ENCODE peak calls at places on chromosomes 5 and 9, in eight cellular contexts. E is fibroblast of lung; F is CD4-positive, alpha-beta T cell; X is lower lobe of right lung; D is astrocyte of the spinal cord; R is sigmoid colon; H is hepatocyte; B is kidney epithelial cell. Z is an unnamed sample.

GRCh38 chr5:134586866-134587524 is 45.6 kb downstream of the SAR1B start:
- DNase-seq in F (peak; percentile 79), H (peak; percentile 89), B (no peak), R (peak; percentile 87), E (peak; percentile 68), D (peak; percentile 70), X (peak; percentile 88), Z (peak; percentile 88)

GRCh38 chr5:96796434-96796833 is 11.3 kb downstream of the ERAP1 start:
- DNase-seq in X (no peak), H (no peak), E (no peak), B (no peak), D (no peak), R (no peak), F (no peak), Z (no peak)

GRCh38 chr5:143986567-143987242 is 174.7 kb downstream of the HMHB1 start:
- DNase-seq in F (no peak), D (peak; percentile 73), H (peak; percentile 17), X (no peak), E (peak; percentile 94), R (no peak), B (no peak), Z (no peak)

GRCh38 chr9:125999504-125999881 is 252.3 kb downstream of the PBX3 start:
- DNase-seq in H (no peak), X (no peak), R (no peak), E (no peak), D (no peak), F (no peak), B (no peak), Z (no peak)

GRCh38 chr5:135874461-135874860 is 21.2 kb downstream of the IL9 start:
- DNase-seq in E (no peak), D (no peak), H (no peak), X (no peak), B (no peak), R (no peak), F (no peak), Z (no peak)

GRCh38 chr9:113223963-113224362 is 2.6 kb downstream of the SLC31A1 start:
- DNase-seq in F (no peak), X (no peak), B (no peak), H (no peak), R (no peak), E (peak; percentile 63), D (peak; percentile 27), Z (no peak)

GRCh38 chr5:150492621-150493020 is 15.3 kb upstream of the NDST1 start:
- DNase-seq in F (no peak), R (no peak), E (peak; percentile 84), D (no peak), X (no peak), H (no peak), B (no peak), Z (no peak)

GRCh38 chr9:27572036-27572435 is 1.2 kb downstream of the C9orf72 start:
- DNase-seq in H (no peak), E (no peak), R (no peak), X (no peak), F (no peak), B (no peak), D (no peak), Z (no peak)

GRCh38 chr9:18829858-18830257 is 203.2 kb downstream of the SAXO1 start:
- DNase-seq in B (peak; percentile 31), D (peak; percentile 78), E (peak; percentile 82), R (peak; percentile 67), X (no peak), H (no peak), F (no peak), Z (no peak)

GRCh38 chr9:14326264-14326826 is 12.4 kb upstream of the NFIB start:
- DNase-seq in X (no peak), H (no peak), F (no peak), D (peak; percentile 86), B (no peak), E (peak; percentile 92), R (no peak), Z (no peak)

GRCh38 chr9:21668504-21668903 is 133.9 kb upstream of the MTAP start:
- DNase-seq in E (no peak), R (no peak), H (no peak), F (no peak), D (no peak), B (no peak), X (no peak), Z (no peak)

GRCh38 chr5:150140830-150141229 is 14.8 kb downstream of the PDGFRB start:
- DNase-seq in D (peak; percentile 91), X (no peak), H (peak; percentile 58), R (no peak), F (no peak), B (no peak), E (peak; percentile 85), Z (no peak)

GRCh38 chr9:35814841-35815543 is at the start of gene HINT2:
- DNase-seq in B (peak; percentile 91), E (peak; percentile 99), X (peak; percentile 98), H (peak; percentile 98), D (peak; percentile 99), R (peak; percentile 99), F (peak; percentile 93), Z (peak; percentile 99)

GRCh38 chr9:14140121-14140520 is 173.8 kb downstream of the NFIB start:
- DNase-seq in B (no peak), E (peak; percentile 62), H (no peak), R (no peak), D (no peak), X (no peak), F (no peak), Z (no peak)

GRCh38 chr9:3398232-3398648 is 127.6 kb downstream of the RFX3 start:
- DNase-seq in X (no peak), F (no peak), E (no peak), B (no peak), H (no peak), D (no peak), R (no peak), Z (no peak)

GRCh38 chr5:79857692-79858091 is 133.4 kb downstream of the MTX3 start:
- DNase-seq in D (no peak), E (no peak), X (no peak), H (no peak), R (no peak), B (no peak), F (no peak), Z (no peak)

GRCh38 chr9:749712-750111 is 91.8 kb upstream of the DMRT1 start:
- DNase-seq in D (peak; percentile 68), F (no peak), B (no peak), R (peak; percentile 44), X (no peak), H (no peak), E (peak; percentile 63), Z (no peak)

GRCh38 chr5:89582768-89583339 is 699.9 kb upstream of the MEF2C start:
- DNase-seq in D (peak; percentile 38), R (no peak), E (peak; percentile 33), X (no peak), H (no peak), F (no peak), B (no peak), Z (no peak)

DNA sequence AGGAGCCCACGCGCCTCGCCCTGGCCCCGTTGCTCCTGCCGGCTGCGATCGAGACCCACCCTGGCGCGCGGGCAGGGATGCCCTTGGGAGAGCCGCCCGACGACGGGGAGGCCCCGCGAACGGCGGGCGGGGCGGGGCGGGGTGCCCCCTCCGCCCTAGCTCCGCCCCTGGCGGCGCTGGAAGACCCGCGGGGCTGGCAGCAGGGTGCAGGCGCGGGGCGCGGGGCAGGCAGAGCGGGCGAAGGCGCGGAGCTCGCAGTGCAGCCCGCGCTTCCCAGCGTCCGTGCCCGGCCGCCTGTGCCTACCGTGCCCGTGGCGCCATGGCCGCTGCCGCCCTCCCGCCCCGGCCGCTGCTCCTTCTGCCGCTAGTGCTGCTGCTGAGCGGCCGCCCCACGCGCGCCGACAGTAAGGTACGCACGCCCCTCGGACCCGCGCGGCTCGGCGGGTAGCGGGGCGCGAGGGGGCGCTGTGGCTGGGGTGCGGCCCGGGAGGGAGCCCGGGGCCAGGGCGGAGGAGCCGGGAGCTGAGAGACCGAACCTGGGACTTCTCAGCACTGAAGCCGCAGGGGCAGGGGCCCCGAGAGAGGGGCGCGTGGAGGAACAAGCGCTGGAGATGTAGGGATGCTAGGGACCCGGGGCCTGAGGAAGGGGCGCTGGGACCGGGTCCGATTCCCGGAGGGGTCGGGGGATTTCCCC is at the start of gene OLFML2A:
- DNase-seq in X (no peak), B (no peak), E (no peak), R (peak; percentile 72), D (peak; percentile 38), F (no peak), H (peak; percentile 63), Z (no peak)
- TF ChIP-seq CTCF in X (peak; percentile 39), B (peak; percentile 5), E (peak; percentile 21), R (no peak), D (peak; percentile 39), F (no peak), H (peak; percentile 43), Z (no peak)

DNA sequence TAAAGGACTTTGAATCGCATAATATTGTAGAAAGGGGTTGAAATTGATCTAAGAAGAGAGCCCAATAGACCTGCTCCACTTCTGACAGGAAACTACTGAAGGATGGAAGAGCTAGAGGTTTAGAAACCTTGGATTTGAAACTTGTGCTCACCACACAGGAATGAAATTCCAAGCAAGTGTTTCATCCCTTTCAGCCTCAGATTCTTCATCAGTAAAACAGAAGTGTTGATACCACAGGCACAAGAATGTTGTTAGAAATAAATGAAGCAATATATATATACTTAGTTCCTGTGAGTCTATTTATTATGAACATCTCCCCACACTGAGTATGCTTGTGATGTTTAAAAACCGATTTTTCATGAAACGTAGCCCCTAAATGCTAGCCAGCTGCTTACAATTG is 43.8 kb downstream of the PRRC1 start:
- DNase-seq in X (no peak), F (no peak), D (peak; percentile 55), H (no peak), R (no peak), B (peak; percentile 50), E (peak; percentile 87), Z (no peak)
- TF ChIP-seq CTCF in X (no peak), F (no peak), D (no peak), H (no peak), R (no peak), B (no peak), E (no peak), Z (no peak)

GRCh38 chr5:117318528-117318927 is 743.9 kb upstream of the SEMA6A start:
- DNase-seq in D (no peak), B (no peak), E (no peak), X (no peak), F (no peak), R (no peak), H (no peak), Z (no peak)
- TF ChIP-seq CTCF in D (no peak), B (no peak), E (no peak), X (no peak), F (no peak), R (no peak), H (no peak), Z (no peak)

DNA sequence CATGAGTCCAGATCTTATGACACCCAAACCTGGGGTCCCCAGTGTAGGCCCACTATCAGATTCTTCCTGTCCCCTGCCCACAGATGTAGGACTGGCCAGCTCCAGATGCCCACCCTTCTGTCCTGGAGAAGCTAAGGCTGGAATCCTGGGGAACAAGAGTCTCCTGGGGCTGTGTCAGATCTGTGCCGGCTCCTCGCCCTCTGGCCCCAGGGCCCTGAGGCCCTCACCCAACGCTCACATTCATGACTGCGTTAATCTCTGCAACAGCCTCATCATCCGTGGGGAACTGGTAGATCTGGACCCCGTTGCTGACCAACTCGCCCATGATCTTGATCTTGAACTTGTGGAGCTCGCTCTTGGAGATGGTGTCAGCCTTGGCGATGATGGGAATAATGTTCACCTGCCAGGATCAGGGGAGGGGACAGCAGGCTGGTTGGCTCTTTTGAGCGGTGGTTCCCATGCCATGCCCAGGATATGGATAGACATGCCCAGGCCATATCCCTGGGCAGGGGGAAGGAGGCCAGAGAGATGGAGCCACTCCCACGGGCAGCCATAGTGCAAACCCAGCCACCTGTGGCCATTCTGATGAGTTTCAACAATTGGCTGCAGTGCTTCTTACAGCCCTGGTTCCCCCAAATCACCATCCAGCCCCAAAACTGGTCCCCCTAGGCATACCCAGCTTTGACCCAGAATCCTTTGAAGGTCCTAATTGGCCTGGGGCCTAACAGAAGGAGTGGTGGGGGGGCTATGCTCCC is 14.6 kb downstream of the SEPTIN8 start:
- DNase-seq in X (no peak), B (no peak), R (no peak), E (no peak), F (no peak), D (no peak), H (no peak), Z (no peak)
- TF ChIP-seq CTCF in X (no peak), B (no peak), R (no peak), E (no peak), F (no peak), D (no peak), H (no peak), Z (no peak)

Z was measured in colonic mucosa.